ENCODE peak calls at places on chromosome 18, in nine cellular contexts. U, A, O, Y, N, V, M, K and C are unnamed samples.

GRCh38 chr18:25587545-25587944 is 235.6 kb upstream of the ZNF521 start:
- DNase-seq in O (no peak), N (no peak), U (no peak), M (no peak), V (no peak), K (no peak), Y (no peak), A (no peak), C (no peak)

GRCh38 chr18:12242658-12243260 is 11.4 kb upstream of the CIDEA start:
- DNase-seq in K (no peak), Y (no peak), N (no peak), V (peak; percentile 10), U (peak; percentile 13), A (no peak), O (no peak), M (no peak), C (no peak)

GRCh38 chr18:31558567-31558966 is 33.1 kb upstream of the TTR start:
- DNase-seq in U (no peak), V (no peak), O (no peak), A (no peak), M (no peak), N (no peak), Y (no peak), K (no peak), C (no peak)

GRCh38 chr18:7388752-7389151 is 157.9 kb downstream of the LRRC30 start:
- DNase-seq in Y (no peak), U (peak; percentile 30), V (no peak), N (no peak), K (no peak), A (no peak), O (no peak), M (no peak), C (no peak)

GRCh38 chr18:2912357-2913299 is 65.8 kb downstream of the EMILIN2 start:
- DNase-seq in V (peak; percentile 63), N (no peak), A (no peak), O (no peak), K (no peak), M (no peak), Y (peak; percentile 16), U (peak; percentile 55), C (no peak)

GRCh38 chr18:1564793-1565192 is 660.1 kb downstream of the ADCYAP1 start:
- DNase-seq in V (no peak), O (no peak), M (no peak), Y (no peak), A (no peak), N (no peak), K (no peak), U (no peak), C (no peak)

GRCh38 chr18:48278081-48278480 is 131.1 kb downstream of the ZBTB7C start:
- DNase-seq in M (no peak), U (no peak), K (no peak), Y (no peak), A (no peak), V (no peak), N (no peak), O (no peak), C (no peak)

GRCh38 chr18:68791801-68792200 is 6.1 kb upstream of the CCDC102B start:
- DNase-seq in M (no peak), U (no peak), O (no peak), V (no peak), K (no peak), N (no peak), Y (no peak), A (no peak), C (no peak)

GRCh38 chr18:48615566-48616401 is 77.0 kb downstream of the CTIF start:
- DNase-seq in V (no peak), O (no peak), M (peak; percentile 51), K (no peak), A (no peak), Y (no peak), U (no peak), N (no peak), C (no peak)

GRCh38 chr18:48627216-48627615 is 88.4 kb downstream of the CTIF start:
- DNase-seq in K (no peak), A (no peak), M (no peak), N (no peak), U (no peak), Y (no peak), O (no peak), V (no peak), C (no peak)

GRCh38 chr18:5238371-5238758 is 41.3 kb upstream of the AKAIN1 start:
- DNase-seq in M (peak; percentile 40), U (peak; percentile 59), N (no peak), V (peak; percentile 76), O (peak; percentile 25), K (peak; percentile 4), Y (peak; percentile 49), A (peak; percentile 60), C (no peak)

GRCh38 chr18:50665519-50665918 is 105.6 kb downstream of the MAPK4 start:
- DNase-seq in U (no peak), V (peak; percentile 27), M (no peak), Y (peak; percentile 53), O (peak; percentile 70), A (no peak), K (no peak), N (no peak), C (no peak)

GRCh38 chr18:73942081-73942625 is 205.5 kb downstream of the FBXO15 start:
- DNase-seq in U (peak; percentile 11), N (no peak), M (no peak), V (no peak), A (no peak), K (no peak), O (no peak), Y (no peak), C (no peak)

GRCh38 chr18:6851480-6851879 is 122.0 kb downstream of the ARHGAP28 start:
- DNase-seq in O (no peak), M (no peak), A (no peak), K (no peak), N (no peak), V (no peak), U (no peak), Y (no peak), C (no peak)

GRCh38 chr18:35247412-35248249 is 6.8 kb downstream of the ZNF397 start:
- DNase-seq in U (no peak), O (no peak), Y (no peak), A (peak; percentile 24), K (no peak), N (no peak), V (no peak), M (no peak), C (no peak)

GRCh38 chr18:74290831-74291770 is 662 bp downstream of the CYB5A start:
- DNase-seq in A (no peak), O (peak; percentile 22), Y (no peak), K (no peak), N (no peak), U (no peak), V (peak; percentile 89), M (peak; percentile 66), C (no peak)

GRCh38 chr18:74501386-74501785 is 5.2 kb downstream of the CNDP2 start:
- DNase-seq in V (no peak), N (no peak), M (peak; percentile 26), Y (no peak), K (no peak), U (no peak), O (no peak), A (no peak), C (no peak)

GRCh38 chr18:12236934-12237832 is 17.0 kb upstream of the CIDEA start:
- DNase-seq in V (peak; percentile 96), N (peak; percentile 65), K (no peak), U (peak; percentile 77), A (peak; percentile 51), M (peak; percentile 65), O (peak; percentile 70), Y (peak; percentile 80), C (no peak)

GRCh38 chr18:54945726-54946125 is 13.5 kb downstream of the CCDC68 start:
- DNase-seq in M (no peak), V (no peak), U (no peak), A (no peak), N (no peak), Y (no peak), K (no peak), O (no peak), C (no peak)

DNA sequence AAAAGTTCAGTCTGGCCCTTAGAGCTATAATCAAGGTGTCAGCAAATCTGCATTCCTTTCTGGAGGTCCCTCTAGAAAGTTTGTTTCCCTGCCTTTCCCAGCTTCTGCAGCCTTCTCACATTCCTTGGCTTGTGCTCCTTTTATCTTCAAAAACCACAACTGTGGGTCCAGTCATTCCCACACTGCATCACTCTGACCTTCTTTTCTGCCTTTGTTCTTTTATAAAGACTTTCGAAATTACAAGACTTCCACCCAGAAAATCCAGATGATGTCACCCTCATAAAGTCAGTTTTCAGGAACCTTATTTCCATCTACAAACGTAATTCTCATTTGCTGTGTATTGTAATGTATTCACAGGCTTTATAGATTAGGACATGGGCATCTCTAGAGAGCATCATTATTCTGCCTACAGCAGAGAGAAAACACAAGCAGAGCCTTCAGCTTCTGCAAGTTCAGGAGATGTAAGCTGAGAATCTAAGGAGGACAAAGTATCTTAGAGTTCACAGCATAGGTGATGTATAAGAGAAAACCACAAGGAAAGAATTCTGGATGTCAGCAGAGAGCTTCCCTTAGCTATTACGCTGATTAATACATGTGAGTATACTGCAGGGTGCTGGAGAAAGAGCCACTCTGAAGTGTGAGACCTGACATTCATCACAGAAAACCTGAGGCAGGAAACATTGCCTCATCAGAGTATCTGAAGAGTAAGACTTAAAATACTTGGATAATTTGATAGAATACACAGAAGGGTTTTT is 1100.2 kb downstream of the CBLN2 start:
- DNase-seq in N (no peak), Y (no peak), U (no peak), V (no peak), A (no peak), M (no peak), K (no peak), O (no peak), C (no peak)
- H3K9me3 ChIP-seq in N (no peaks in the 10 kb centered on the region), Y (no peaks in the 10 kb centered on the region), U (no peaks in the 10 kb centered on the region), V (peaks cover 50% of the 10 kb centered on the region), A (no peaks in the 10 kb centered on the region), M (no peaks in the 10 kb centered on the region), K (no peaks in the 10 kb centered on the region), O (peaks cover 26% of the 10 kb centered on the region), C (no peaks in the 10 kb centered on the region)

DNA sequence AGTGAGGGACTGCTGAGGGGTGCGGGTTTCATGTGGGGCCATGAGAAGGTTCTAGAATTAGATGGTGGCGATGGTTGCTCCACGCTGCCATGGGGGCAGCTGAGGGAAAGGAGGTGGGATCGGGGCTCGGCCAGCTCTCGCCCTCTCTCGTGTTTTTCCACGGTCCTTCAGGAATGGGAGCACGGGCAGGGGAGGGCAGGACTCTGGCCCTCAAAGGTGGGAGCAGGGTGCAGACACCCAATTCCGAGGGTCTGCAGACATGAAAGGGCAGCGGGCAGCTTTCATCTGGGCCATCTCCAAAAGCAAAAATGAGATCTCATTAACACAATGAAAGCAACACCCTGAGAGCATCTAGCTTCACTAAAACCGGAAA is 53.4 kb upstream of the SALL3 start:
- DNase-seq in U (no peak), Y (no peak), V (no peak), M (no peak), O (no peak), N (no peak), K (no peak), A (no peak), C (no peak)
- H3K9me3 ChIP-seq in U (no peaks in the 10 kb centered on the region), Y (no peaks in the 10 kb centered on the region), V (no peaks in the 10 kb centered on the region), M (no peaks in the 10 kb centered on the region), O (peaks cover 12% of the 10 kb centered on the region), N (no peaks in the 10 kb centered on the region), K (no peaks in the 10 kb centered on the region), A (no peaks in the 10 kb centered on the region), C (no peaks in the 10 kb centered on the region)

GRCh38 chr18:45765740-45766139 is 41.8 kb downstream of the SLC14A1 start:
- DNase-seq in K (no peak), A (no peak), O (no peak), V (no peak), N (no peak), U (no peak), M (no peak), Y (no peak), C (no peak)
- H3K9me3 ChIP-seq in K (no peaks in the 10 kb centered on the region), A (no peaks in the 10 kb centered on the region), O (no peaks in the 10 kb centered on the region), V (no peaks in the 10 kb centered on the region), N (no peaks in the 10 kb centered on the region), U (no peaks in the 10 kb centered on the region), M (no peaks in the 10 kb centered on the region), Y (no peaks in the 10 kb centered on the region), C (no peaks in the 10 kb centered on the region)

GRCh38 chr18:78538669-78539440 is 440.8 kb upstream of the SALL3 start:
- DNase-seq in V (peak; percentile 28), K (no peak), N (no peak), Y (no peak), U (peak; percentile 48), O (no peak), A (no peak), M (no peak), C (no peak)
- H3K9me3 ChIP-seq in V (no peaks in the 10 kb centered on the region), K (no peaks in the 10 kb centered on the region), N (no peaks in the 10 kb centered on the region), Y (no peaks in the 10 kb centered on the region), U (no peaks in the 10 kb centered on the region), O (no peaks in the 10 kb centered on the region), A (no peaks in the 10 kb centered on the region), M (no peaks in the 10 kb centered on the region), C (no peaks in the 10 kb centered on the region)